ENCODE peak calls at places on chromosome 3, in six cellular contexts. One of them, this sample, is unnamed.

GRCh38 chr3:61057491-61057890 is 193.8 kb downstream of the FHIT start:
- DNase-seq in ovary: no peak
- DNase-seq in transverse colon: no peak
- DNase-seq in A549: no peak
- DNase-seq in HepG2: no peak
- DNase-seq in sigmoid colon: no peak
- DNase-seq in this sample: no peak

GRCh38 chr3:153274521-153274920 is 112.5 kb downstream of the RAP2B start:
- DNase-seq in sigmoid colon: no peak
- DNase-seq in transverse colon: no peak
- DNase-seq in HepG2: no peak
- DNase-seq in ovary: no peak
- DNase-seq in A549: no peak
- DNase-seq in this sample: no peak

GRCh38 chr3:146156801-146157310 is 4.1 kb downstream of the PLOD2 start:
- DNase-seq in ovary: no peak
- DNase-seq in sigmoid colon: no peak
- DNase-seq in HepG2: no peak
- DNase-seq in A549: no peak
- DNase-seq in transverse colon: peak
- DNase-seq in this sample: no peak

GRCh38 chr3:53286727-53287412 is 31.0 kb upstream of the TKT start:
- DNase-seq in ovary: no peak
- DNase-seq in transverse colon: no peak
- DNase-seq in A549: no peak
- DNase-seq in sigmoid colon: no peak
- DNase-seq in HepG2: no peak
- DNase-seq in this sample: no peak

GRCh38 chr3:18559323-18559972 is 134.3 kb upstream of the SATB1 start:
- DNase-seq in ovary: no peak
- DNase-seq in transverse colon: peak
- DNase-seq in HepG2: peak
- DNase-seq in A549: peak
- DNase-seq in sigmoid colon: no peak
- DNase-seq in this sample: no peak

GRCh38 chr3:37741644-37742043 is 120.0 kb upstream of the CTDSPL start:
- DNase-seq in sigmoid colon: peak
- DNase-seq in HepG2: peak
- DNase-seq in transverse colon: peak
- DNase-seq in A549: peak
- DNase-seq in ovary: no peak
- DNase-seq in this sample: peak

GRCh38 chr3:53941945-53942344 is 50.3 kb upstream of the SELENOK start:
- DNase-seq in transverse colon: no peak
- DNase-seq in A549: no peak
- DNase-seq in HepG2: no peak
- DNase-seq in sigmoid colon: no peak
- DNase-seq in ovary: no peak
- DNase-seq in this sample: no peak

GRCh38 chr3:137845161-137845560 is 81.0 kb downstream of the SOX14 start:
- DNase-seq in transverse colon: no peak
- DNase-seq in ovary: no peak
- DNase-seq in HepG2: no peak
- DNase-seq in sigmoid colon: no peak
- DNase-seq in A549: no peak
- DNase-seq in this sample: no peak

GRCh38 chr3:127454051-127454450 is 136.5 kb downstream of the TPRA1 start:
- DNase-seq in HepG2: no peak
- DNase-seq in ovary: no peak
- DNase-seq in transverse colon: no peak
- DNase-seq in A549: no peak
- DNase-seq in sigmoid colon: peak
- DNase-seq in this sample: no peak

GRCh38 chr3:134366928-134367352 is 7.3 kb downstream of the AMOTL2 start:
- DNase-seq in sigmoid colon: peak
- DNase-seq in ovary: no peak
- DNase-seq in A549: no peak
- DNase-seq in transverse colon: no peak
- DNase-seq in HepG2: peak
- DNase-seq in this sample: peak

GRCh38 chr3:12308517-12308916 is 19.6 kb downstream of the PPARG start:
- DNase-seq in A549: peak
- DNase-seq in sigmoid colon: no peak
- DNase-seq in transverse colon: no peak
- DNase-seq in HepG2: peak
- DNase-seq in ovary: no peak
- DNase-seq in this sample: no peak

GRCh38 chr3:139935071-139935865 is at the start of gene CLSTN2:
- DNase-seq in ovary: peak
- DNase-seq in transverse colon: peak
- DNase-seq in sigmoid colon: peak
- DNase-seq in A549: peak
- DNase-seq in HepG2: no peak
- DNase-seq in this sample: peak

GRCh38 chr3:187571701-187572100 is 98.5 kb downstream of the SST start:
- DNase-seq in HepG2: no peak
- DNase-seq in A549: no peak
- DNase-seq in sigmoid colon: no peak
- DNase-seq in transverse colon: no peak
- DNase-seq in ovary: no peak
- DNase-seq in this sample: no peak

GRCh38 chr3:52650437-52650836 is 35.3 kb downstream of the PBRM1 start:
- DNase-seq in sigmoid colon: no peak
- DNase-seq in A549: no peak
- DNase-seq in transverse colon: no peak
- DNase-seq in HepG2: no peak
- DNase-seq in ovary: no peak
- DNase-seq in this sample: no peak

GRCh38 chr3:171811059-171811912 is 1.0 kb upstream of the PLD1 start:
- DNase-seq in A549: peak
- DNase-seq in sigmoid colon: peak
- DNase-seq in transverse colon: no peak
- DNase-seq in HepG2: peak
- DNase-seq in ovary: no peak
- DNase-seq in this sample: peak

GRCh38 chr3:13286873-13287272 is 133.2 kb downstream of the NUP210 start:
- DNase-seq in A549: no peak
- DNase-seq in HepG2: no peak
- DNase-seq in ovary: no peak
- DNase-seq in sigmoid colon: no peak
- DNase-seq in transverse colon: no peak
- DNase-seq in this sample: no peak

GRCh38 chr3:184300377-184300717 is 1.3 kb downstream of the PSMD2 start:
- DNase-seq in sigmoid colon: no peak
- DNase-seq in HepG2: no peak
- DNase-seq in ovary: no peak
- DNase-seq in A549: no peak
- DNase-seq in transverse colon: no peak
- DNase-seq in this sample: no peak

GRCh38 chr3:52930748-52931147 is 33.4 kb upstream of the STIMATE start:
- DNase-seq in sigmoid colon: no peak
- DNase-seq in HepG2: no peak
- DNase-seq in ovary: no peak
- DNase-seq in transverse colon: no peak
- DNase-seq in A549: no peak
- DNase-seq in this sample: no peak

GRCh38 chr3:188827078-188827477 is 344.7 kb upstream of the TPRG1 start:
- DNase-seq in ovary: no peak
- DNase-seq in A549: no peak
- DNase-seq in sigmoid colon: no peak
- DNase-seq in HepG2: no peak
- DNase-seq in transverse colon: no peak
- DNase-seq in this sample: no peak

GRCh38 chr3:122560680-122561079 is 3.4 kb downstream of the PARP9 start:
- DNase-seq in HepG2: peak
- DNase-seq in A549: peak
- DNase-seq in transverse colon: peak
- DNase-seq in ovary: no peak
- DNase-seq in sigmoid colon: no peak
- DNase-seq in this sample: peak

GRCh38 chr3:122559906-122560305 is 4.2 kb downstream of the PARP9 start:
- DNase-seq in HepG2: no peak
- DNase-seq in A549: no peak
- DNase-seq in ovary: no peak
- DNase-seq in transverse colon: no peak
- DNase-seq in sigmoid colon: no peak
- DNase-seq in this sample: no peak

GRCh38 chr3:122564155-122564912 is at the start of the genes DTX3L and PARP9:
- DNase-seq in sigmoid colon: peak
- DNase-seq in transverse colon: peak
- DNase-seq in HepG2: peak
- DNase-seq in ovary: peak
- DNase-seq in A549: peak
- DNase-seq in this sample: peak

GRCh38 chr3:122563717-122564025 is 429 bp downstream of the PARP9 start:
- DNase-seq in A549: no peak
- DNase-seq in ovary: no peak
- DNase-seq in HepG2: no peak
- DNase-seq in sigmoid colon: no peak
- DNase-seq in transverse colon: no peak
- DNase-seq in this sample: peak

DNA sequence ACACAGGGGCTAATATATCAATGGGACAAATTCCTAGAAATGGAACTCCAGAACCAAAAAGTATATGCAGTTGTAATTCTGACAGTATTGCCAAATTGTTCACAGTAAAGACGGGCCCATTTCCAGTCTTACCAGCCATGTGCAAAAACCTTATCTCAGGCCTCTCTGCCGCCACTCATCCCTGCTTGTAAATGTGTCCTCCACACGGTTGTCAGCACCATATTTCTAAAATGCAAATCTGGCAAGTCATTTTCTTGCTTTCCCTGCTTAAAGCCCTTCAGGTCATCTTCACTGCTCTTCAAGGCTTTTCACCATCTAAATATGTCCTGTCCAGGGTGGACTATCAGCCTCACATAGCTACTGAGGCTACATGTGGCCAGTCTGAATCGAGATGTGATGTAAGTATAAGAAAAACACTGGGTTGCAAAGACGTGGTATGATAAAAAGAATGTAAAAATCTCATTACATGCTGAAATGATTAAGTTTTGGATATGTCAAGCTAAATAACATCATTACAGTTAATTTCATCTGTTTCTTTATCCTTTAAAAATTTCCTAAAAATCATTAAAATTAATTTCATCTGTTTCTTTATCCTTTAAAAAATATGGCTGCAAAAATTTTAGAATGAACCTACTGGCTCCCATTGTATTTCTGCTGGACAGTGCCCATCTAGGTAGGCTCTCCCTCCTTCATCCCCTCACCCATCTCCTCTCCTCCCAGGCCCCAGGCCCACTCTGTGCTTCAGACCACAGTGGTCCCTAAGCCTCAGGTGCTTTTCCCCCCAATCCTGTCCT is 980 bp downstream of the PARP9 start:
- DNase-seq in transverse colon: no peak
- DNase-seq in ovary: no peak
- DNase-seq in HepG2: no peak
- DNase-seq in A549: no peak
- DNase-seq in sigmoid colon: no peak
- DNase-seq in this sample: no peak
- H3K27ac ChIP-seq in transverse colon: peak
- H3K27ac ChIP-seq in ovary: peak
- H3K27ac ChIP-seq in HepG2: no peak
- H3K27ac ChIP-seq in A549: peak
- H3K27ac ChIP-seq in sigmoid colon: peak
- H3K27ac ChIP-seq in this sample: peak

DNA sequence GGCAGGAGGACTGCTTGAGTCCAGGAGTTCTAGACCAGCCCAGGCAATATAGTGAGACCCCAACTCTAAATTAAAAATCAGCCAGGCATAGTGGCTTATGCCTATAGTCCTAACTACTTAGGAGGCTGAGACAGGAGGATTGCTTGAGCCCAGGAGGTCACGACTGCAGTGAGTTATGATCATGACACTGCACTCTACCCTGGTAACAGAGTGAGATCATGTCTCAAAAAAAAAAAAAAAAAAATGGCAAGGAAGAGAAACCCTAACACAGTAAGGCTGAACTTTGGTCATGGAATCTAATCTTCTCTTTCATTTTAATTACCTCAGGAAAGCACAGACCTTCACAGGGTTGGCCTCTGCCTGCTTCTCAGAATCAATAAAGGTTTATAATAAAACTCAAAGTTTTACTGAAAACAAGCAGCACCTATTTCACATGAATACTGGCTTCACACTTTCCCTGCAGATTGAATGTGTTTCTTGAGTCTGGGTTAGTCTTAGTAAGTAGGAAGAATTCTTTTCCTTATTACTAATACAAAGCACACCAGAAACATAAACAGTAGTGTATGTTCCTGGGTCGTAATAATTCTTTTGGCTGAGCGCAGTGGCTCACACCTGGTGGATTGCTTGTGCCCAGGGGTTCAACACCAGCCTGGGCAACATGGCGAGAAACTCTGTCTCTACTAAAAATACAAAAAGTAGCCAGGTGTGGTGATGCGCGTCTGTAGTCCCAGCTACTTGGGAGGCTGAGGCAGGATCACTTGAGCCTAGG is 11.6 kb upstream of the NR2C2 start:
- DNase-seq in ovary: no peak
- DNase-seq in A549: no peak
- DNase-seq in HepG2: no peak
- DNase-seq in transverse colon: peak
- DNase-seq in sigmoid colon: no peak
- DNase-seq in this sample: no peak
- TF ChIP-seq EP300 in ovary: no peak
- TF ChIP-seq EP300 in A549: no peak
- TF ChIP-seq EP300 in HepG2: no peak
- TF ChIP-seq EP300 in transverse colon: no peak
- TF ChIP-seq EP300 in sigmoid colon: no peak
- TF ChIP-seq EP300 in this sample: no peak

DNA sequence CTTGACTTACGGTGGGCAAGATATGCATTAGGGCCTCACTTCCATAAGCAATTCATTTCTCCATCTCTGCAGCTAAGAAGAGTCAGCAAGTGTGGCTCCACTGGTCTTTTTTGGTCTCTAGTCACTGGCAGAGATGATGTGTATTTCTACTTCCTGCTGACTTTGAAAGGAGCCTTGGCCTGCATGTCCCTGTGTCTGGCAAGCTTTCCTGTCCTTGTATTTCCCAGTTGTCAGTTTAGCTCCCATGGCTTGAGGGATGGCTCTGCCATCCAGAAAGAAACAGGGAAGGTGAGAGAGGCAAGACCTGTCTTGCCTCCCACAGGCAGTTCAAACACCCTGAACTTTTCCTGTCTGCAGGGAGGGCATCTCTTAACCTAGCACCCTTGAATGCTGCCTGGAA is 109.2 kb upstream of the ADAMTS9 start:
- DNase-seq in ovary: no peak
- DNase-seq in sigmoid colon: no peak
- DNase-seq in HepG2: no peak
- DNase-seq in transverse colon: no peak
- DNase-seq in A549: no peak
- DNase-seq in this sample: no peak
- H3K27ac ChIP-seq in ovary: no peak
- H3K27ac ChIP-seq in sigmoid colon: no peak
- H3K27ac ChIP-seq in HepG2: no peak
- H3K27ac ChIP-seq in transverse colon: no peak
- H3K27ac ChIP-seq in A549: no peak
- H3K27ac ChIP-seq in this sample: no peak

DNA sequence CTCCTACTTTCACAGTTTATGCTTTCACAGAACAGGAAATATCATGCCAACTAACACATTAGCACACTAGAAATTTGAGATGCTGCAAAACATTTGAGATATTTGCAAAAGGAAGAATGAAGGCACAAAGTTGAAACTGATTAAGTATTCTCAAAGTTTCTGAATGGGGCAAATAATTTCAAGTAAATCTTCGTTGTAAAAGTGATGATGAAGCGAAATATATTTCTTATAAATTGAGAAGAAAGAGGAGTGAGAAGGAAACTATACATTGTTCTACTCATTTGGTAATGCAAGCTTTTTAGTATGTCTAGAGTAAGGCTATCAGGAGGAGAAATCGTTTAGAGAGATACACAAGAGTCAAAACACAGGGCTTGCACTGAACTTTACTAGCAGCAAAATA is 24.3 kb upstream of the LSAMP start:
- DNase-seq in HepG2: no peak
- DNase-seq in transverse colon: no peak
- DNase-seq in ovary: no peak
- DNase-seq in A549: no peak
- DNase-seq in sigmoid colon: no peak
- DNase-seq in this sample: no peak
- TF ChIP-seq EP300 in HepG2: no peak
- TF ChIP-seq EP300 in transverse colon: no peak
- TF ChIP-seq EP300 in ovary: no peak
- TF ChIP-seq EP300 in A549: no peak
- TF ChIP-seq EP300 in sigmoid colon: no peak
- TF ChIP-seq EP300 in this sample: no peak

This sample was measured in tibial nerve.